ENCODE peak calls at places on chromosomes 4 and X, in ten cellular contexts. K is H9; P is AG04450; R is occipital lobe; G is NCI-H2171; W is posterior vena cava; Y is NCI-H1048; N is stimulated activated CD4-positive, alpha-beta T cell treated with anti-CD3 and anti-CD28 coated beads, Interleukin-12 subunit alpha, Interleukin-12 subunit beta, amount 100 ng/mL, for 48 hours; E is COR-L47; X is stimulated activated CD8-positive, alpha-beta memory T cell treated with anti-CD3 and anti-CD28 coated beads, Interleukin-4, amount 100 ng/mL, for 24 hours. J is an unnamed sample.

GRCh38 chr4:10326075-10326474 is 131.2 kb downstream of the ZNF518B start:
- DNase-seq in K (no peak), P (no peak), R (no peak), G (no peak), W (no peak), Y (no peak), N (no peak), E (no peak), X (no peak), J (no peak)

GRCh38 chr4:161132715-161133425 is 1030.9 kb downstream of the FSTL5 start:
- DNase-seq in K (no peak), P (no peak), R (no peak), G (no peak), W (no peak), Y (no peak), N (no peak), E (no peak), X (no peak), J (no peak)

GRCh38 chrX:151039351-151039750 is 56.2 kb downstream of the HMGB3 start:
- DNase-seq in K (no peak), P (no peak), R (no peak), G (no peak), W (no peak), Y (no peak), N (no peak), E (no peak), X (no peak), J (no peak)

GRCh38 chr4:65344278-65344825 is 325.9 kb downstream of the EPHA5 start:
- DNase-seq in K (no peak), P (no peak), R (no peak), G (no peak), W (no peak), Y (peak), N (no peak), E (no peak), X (no peak), J (no peak)

GRCh38 chr4:78634011-78634664 is 82.6 kb downstream of the ANXA3 start:
- DNase-seq in K (no peak), P (no peak), R (peak), G (no peak), W (no peak), Y (no peak), N (no peak), E (no peak), X (no peak), J (no peak)

GRCh38 chrX:119010491-119010890 is 36.1 kb downstream of the LONRF3 start:
- DNase-seq in K (no peak), P (no peak), R (no peak), G (no peak), W (no peak), Y (no peak), N (no peak), E (no peak), X (no peak), J (no peak)

GRCh38 chr4:154490261-154490588 is 1.4 kb downstream of the DCHS2 start:
- DNase-seq in K (peak), P (no peak), R (no peak), G (no peak), W (no peak), Y (no peak), N (no peak), E (no peak), X (no peak), J (no peak)

GRCh38 chrX:88940904-88941303 is 193.9 kb downstream of the CPXCR1 start:
- DNase-seq in K (no peak), P (no peak), R (no peak), G (no peak), W (peak), Y (no peak), N (no peak), E (no peak), X (no peak), J (no peak)

GRCh38 chr4:77044458-77045124 is 31.2 kb downstream of the CCNI start:
- DNase-seq in K (no peak), P (no peak), R (no peak), G (no peak), W (no peak), Y (no peak), N (no peak), E (peak), X (no peak), J (no peak)

GRCh38 chr4:146368209-146368608 is 153.5 kb downstream of the SLC10A7 start:
- DNase-seq in K (no peak), P (no peak), R (no peak), G (no peak), W (no peak), Y (no peak), N (no peak), E (no peak), X (no peak), J (no peak)

GRCh38 chr4:73620115-73620792 is at the start of gene RASSF6:
- DNase-seq in K (peak), P (no peak), R (no peak), G (peak), W (peak), Y (no peak), N (no peak), E (peak), X (no peak), J (peak)

GRCh38 chr4:148866666-148867065 is 424.5 kb upstream of the NR3C2 start:
- DNase-seq in K (no peak), P (no peak), R (no peak), G (no peak), W (no peak), Y (no peak), N (no peak), E (no peak), X (no peak), J (no peak)

GRCh38 chr4:159248383-159249178 is 145.7 kb downstream of the RAPGEF2 start:
- DNase-seq in K (no peak), P (peak), R (no peak), G (peak), W (no peak), Y (no peak), N (no peak), E (no peak), X (no peak), J (no peak)

GRCh38 chr4:16225139-16225538 is 1.1 kb downstream of the TAPT1 start:
- DNase-seq in K (no peak), P (no peak), R (no peak), G (no peak), W (no peak), Y (no peak), N (no peak), E (no peak), X (no peak), J (no peak)

GRCh38 chr4:26076000-26076587 is 162.1 kb downstream of the SMIM20 start:
- DNase-seq in K (no peak), P (no peak), R (no peak), G (no peak), W (no peak), Y (no peak), N (peak), E (no peak), X (no peak), J (no peak)

GRCh38 chrX:106726485-106727437 is at the start of gene RNF128:
- DNase-seq in K (peak), P (no peak), R (peak), G (peak), W (peak), Y (no peak), N (no peak), E (peak), X (no peak), J (peak)

GRCh38 chrX:150984164-150984824 is 1.2 kb downstream of the HMGB3 start:
- DNase-seq in K (no peak), P (no peak), R (no peak), G (no peak), W (peak), Y (no peak), N (no peak), E (no peak), X (no peak), J (no peak)

GRCh38 chrX:83593634-83594294 is 85.7 kb downstream of the POU3F4 start:
- DNase-seq in K (no peak), P (no peak), R (no peak), G (no peak), W (no peak), Y (no peak), N (no peak), E (no peak), X (no peak), J (no peak)

GRCh38 chrX:2320580-2321327 is 180.0 kb downstream of the DHRSX start:
- DNase-seq in K (no peak), P (peak), R (no peak), G (no peak), W (no peak), Y (no peak), N (no peak), E (no peak), X (no peak), J (peak)

GRCh38 chrX:142977128-142977914 is 48.4 kb upstream of the SPANXN4 start:
- DNase-seq in K (no peak), P (no peak), R (no peak), G (no peak), W (no peak), Y (no peak), N (no peak), E (no peak), X (no peak), J (no peak)

GRCh38 chrX:19593684-19594083 is 78.4 kb upstream of the MAP3K15 start:
- DNase-seq in K (no peak), P (no peak), R (no peak), G (no peak), W (no peak), Y (no peak), N (peak), E (peak), X (no peak), J (no peak)

GRCh38 chr4:186669159-186669720 is 54.4 kb downstream of the FAT1 start:
- DNase-seq in K (peak), P (peak), R (no peak), G (no peak), W (no peak), Y (peak), N (no peak), E (no peak), X (no peak), J (no peak)

GRCh38 chr4:76485450-76485849 is 50.4 kb downstream of the SHROOM3 start:
- DNase-seq in K (peak), P (no peak), R (no peak), G (no peak), W (no peak), Y (no peak), N (no peak), E (no peak), X (no peak), J (no peak)

GRCh38 chr4:168831585-168831918 is 178.5 kb downstream of the CBR4 start:
- DNase-seq in K (no peak), P (no peak), R (no peak), G (no peak), W (no peak), Y (no peak), N (no peak), E (no peak), X (no peak), J (no peak)

GRCh38 chrX:13398073-13398823 is 78.4 kb upstream of the ATXN3L start:
- DNase-seq in K (no peak), P (peak), R (no peak), G (no peak), W (peak), Y (no peak), N (no peak), E (no peak), X (no peak), J (peak)